ENCODE peak calls at places on chromosomes 5 and 9, in seven cellular contexts. One of them, this sample, is unnamed.

GRCh38 chr9:95887926-95888497 is 12.5 kb downstream of the ERCC6L2 start:
- DNase-seq in NB4: no peak
- DNase-seq in transverse colon: no peak
- DNase-seq in H54: no peak
- DNase-seq in endothelial cell of umbilical vein: no peak
- DNase-seq in H1: no peak
- DNase-seq in HCT116: no peak
- DNase-seq in this sample: no peak

GRCh38 chr5:143412656-143413342 is 9.3 kb upstream of the NR3C1 start:
- DNase-seq in endothelial cell of umbilical vein: peak; percentile 24
- DNase-seq in HCT116: no peak
- DNase-seq in NB4: no peak
- DNase-seq in H1: no peak
- DNase-seq in transverse colon: no peak
- DNase-seq in H54: no peak
- DNase-seq in this sample: no peak

GRCh38 chr5:30279237-30279636 is 914.2 kb upstream of the CDH6 start:
- DNase-seq in HCT116: no peak
- DNase-seq in endothelial cell of umbilical vein: no peak
- DNase-seq in NB4: no peak
- DNase-seq in H1: no peak
- DNase-seq in transverse colon: no peak
- DNase-seq in H54: peak; percentile 6
- DNase-seq in this sample: no peak

GRCh38 chr5:109324351-109324750 is 85.4 kb downstream of the PJA2 start:
- DNase-seq in transverse colon: no peak
- DNase-seq in H1: no peak
- DNase-seq in NB4: peak; percentile 45
- DNase-seq in endothelial cell of umbilical vein: no peak
- DNase-seq in H54: no peak
- DNase-seq in HCT116: no peak
- DNase-seq in this sample: no peak

GRCh38 chr5:111946556-111946955 is 189.6 kb upstream of the NREP start:
- DNase-seq in H54: no peak
- DNase-seq in transverse colon: no peak
- DNase-seq in NB4: no peak
- DNase-seq in H1: no peak
- DNase-seq in HCT116: no peak
- DNase-seq in endothelial cell of umbilical vein: no peak
- DNase-seq in this sample: no peak

GRCh38 chr9:109977521-109977920 is 197.5 kb downstream of the PALM2AKAP2 start:
- DNase-seq in H1: no peak
- DNase-seq in H54: no peak
- DNase-seq in endothelial cell of umbilical vein: no peak
- DNase-seq in HCT116: no peak
- DNase-seq in NB4: no peak
- DNase-seq in transverse colon: no peak
- DNase-seq in this sample: no peak

GRCh38 chr9:15837079-15837679 is 284.3 kb downstream of the CCDC171 start:
- DNase-seq in endothelial cell of umbilical vein: peak; percentile 50
- DNase-seq in HCT116: peak; percentile 36
- DNase-seq in H54: peak; percentile 12
- DNase-seq in transverse colon: no peak
- DNase-seq in NB4: peak; percentile 74
- DNase-seq in H1: no peak
- DNase-seq in this sample: peak; percentile 72

GRCh38 chr5:50965621-50966362 is 299.4 kb downstream of the PARP8 start:
- DNase-seq in H1: no peak
- DNase-seq in HCT116: no peak
- DNase-seq in transverse colon: no peak
- DNase-seq in endothelial cell of umbilical vein: no peak
- DNase-seq in NB4: no peak
- DNase-seq in H54: no peak
- DNase-seq in this sample: no peak

GRCh38 chr5:138663009-138663408 is 87.8 kb upstream of the HSPA9 start:
- DNase-seq in transverse colon: no peak
- DNase-seq in H1: no peak
- DNase-seq in H54: no peak
- DNase-seq in endothelial cell of umbilical vein: no peak
- DNase-seq in HCT116: no peak
- DNase-seq in NB4: peak; percentile 81
- DNase-seq in this sample: no peak

GRCh38 chr9:122562134-122562760 is 9.3 kb downstream of the OR1N2 start:
- DNase-seq in HCT116: no peak
- DNase-seq in H54: no peak
- DNase-seq in H1: no peak
- DNase-seq in endothelial cell of umbilical vein: no peak
- DNase-seq in NB4: no peak
- DNase-seq in transverse colon: no peak
- DNase-seq in this sample: no peak

GRCh38 chr5:121189569-121190305 is 661.9 kb upstream of the FTMT start:
- DNase-seq in NB4: no peak
- DNase-seq in H1: no peak
- DNase-seq in transverse colon: no peak
- DNase-seq in endothelial cell of umbilical vein: peak; percentile 75
- DNase-seq in HCT116: no peak
- DNase-seq in H54: no peak
- DNase-seq in this sample: peak; percentile 4

GRCh38 chr5:32745317-32745716 is 34.2 kb downstream of the NPR3 start:
- DNase-seq in NB4: no peak
- DNase-seq in H1: no peak
- DNase-seq in transverse colon: no peak
- DNase-seq in HCT116: no peak
- DNase-seq in H54: no peak
- DNase-seq in endothelial cell of umbilical vein: no peak
- DNase-seq in this sample: no peak

GRCh38 chr5:3634061-3634460 is 38.4 kb downstream of the IRX1 start:
- DNase-seq in HCT116: no peak
- DNase-seq in endothelial cell of umbilical vein: no peak
- DNase-seq in H54: peak; percentile 80
- DNase-seq in NB4: no peak
- DNase-seq in H1: no peak
- DNase-seq in transverse colon: no peak
- DNase-seq in this sample: no peak

GRCh38 chr5:100772011-100772410 is 131.1 kb downstream of the ST8SIA4 start:
- DNase-seq in HCT116: no peak
- DNase-seq in H1: no peak
- DNase-seq in NB4: no peak
- DNase-seq in H54: no peak
- DNase-seq in endothelial cell of umbilical vein: no peak
- DNase-seq in transverse colon: no peak
- DNase-seq in this sample: no peak

GRCh38 chr5:151487544-151487943 is 40.1 kb downstream of the SLC36A1 start:
- DNase-seq in H1: no peak
- DNase-seq in H54: no peak
- DNase-seq in endothelial cell of umbilical vein: no peak
- DNase-seq in NB4: no peak
- DNase-seq in HCT116: no peak
- DNase-seq in transverse colon: no peak
- DNase-seq in this sample: no peak

GRCh38 chr5:90134892-90135291 is 274.7 kb downstream of the CETN3 start:
- DNase-seq in transverse colon: peak; percentile 38
- DNase-seq in HCT116: no peak
- DNase-seq in H54: no peak
- DNase-seq in NB4: no peak
- DNase-seq in endothelial cell of umbilical vein: peak; percentile 90
- DNase-seq in H1: no peak
- DNase-seq in this sample: no peak

GRCh38 chr9:1707291-1707690 is 307.9 kb upstream of the SMARCA2 start:
- DNase-seq in HCT116: no peak
- DNase-seq in NB4: no peak
- DNase-seq in endothelial cell of umbilical vein: no peak
- DNase-seq in H1: no peak
- DNase-seq in H54: no peak
- DNase-seq in transverse colon: no peak
- DNase-seq in this sample: no peak

GRCh38 chr5:68251804-68252648 is 36.5 kb downstream of the PIK3R1 start:
- DNase-seq in H54: no peak
- DNase-seq in endothelial cell of umbilical vein: no peak
- DNase-seq in HCT116: no peak
- DNase-seq in transverse colon: peak; percentile 26
- DNase-seq in NB4: no peak
- DNase-seq in H1: no peak
- DNase-seq in this sample: no peak

GRCh38 chr9:32348289-32348688 is 36.2 kb upstream of the ACO1 start:
- DNase-seq in endothelial cell of umbilical vein: no peak
- DNase-seq in H1: no peak
- DNase-seq in NB4: no peak
- DNase-seq in H54: no peak
- DNase-seq in transverse colon: no peak
- DNase-seq in HCT116: no peak
- DNase-seq in this sample: no peak

GRCh38 chr5:84088996-84089395 is 295.7 kb downstream of the EDIL3 start:
- DNase-seq in NB4: peak; percentile 37
- DNase-seq in HCT116: peak; percentile 31
- DNase-seq in H54: peak; percentile 5
- DNase-seq in H1: no peak
- DNase-seq in transverse colon: no peak
- DNase-seq in endothelial cell of umbilical vein: peak; percentile 16
- DNase-seq in this sample: peak; percentile 1

GRCh38 chr5:31385774-31386537 is 145.9 kb downstream of the DROSHA start:
- DNase-seq in H1: no peak
- DNase-seq in transverse colon: no peak
- DNase-seq in H54: peak; percentile 25
- DNase-seq in HCT116: no peak
- DNase-seq in endothelial cell of umbilical vein: no peak
- DNase-seq in NB4: peak; percentile 41
- DNase-seq in this sample: no peak

GRCh38 chr5:97508864-97509263 is 325.8 kb upstream of the RIOK2 start:
- DNase-seq in NB4: no peak
- DNase-seq in H54: no peak
- DNase-seq in H1: no peak
- DNase-seq in transverse colon: no peak
- DNase-seq in endothelial cell of umbilical vein: no peak
- DNase-seq in HCT116: no peak
- DNase-seq in this sample: no peak
- TF ChIP-seq POLR2A in NB4: no peak
- TF ChIP-seq POLR2A in H54: no peak
- TF ChIP-seq POLR2A in H1: no peak
- TF ChIP-seq POLR2A in transverse colon: no peak
- TF ChIP-seq POLR2A in endothelial cell of umbilical vein: no peak
- TF ChIP-seq POLR2A in HCT116: no peak
- TF ChIP-seq POLR2A in this sample: no peak

DNA sequence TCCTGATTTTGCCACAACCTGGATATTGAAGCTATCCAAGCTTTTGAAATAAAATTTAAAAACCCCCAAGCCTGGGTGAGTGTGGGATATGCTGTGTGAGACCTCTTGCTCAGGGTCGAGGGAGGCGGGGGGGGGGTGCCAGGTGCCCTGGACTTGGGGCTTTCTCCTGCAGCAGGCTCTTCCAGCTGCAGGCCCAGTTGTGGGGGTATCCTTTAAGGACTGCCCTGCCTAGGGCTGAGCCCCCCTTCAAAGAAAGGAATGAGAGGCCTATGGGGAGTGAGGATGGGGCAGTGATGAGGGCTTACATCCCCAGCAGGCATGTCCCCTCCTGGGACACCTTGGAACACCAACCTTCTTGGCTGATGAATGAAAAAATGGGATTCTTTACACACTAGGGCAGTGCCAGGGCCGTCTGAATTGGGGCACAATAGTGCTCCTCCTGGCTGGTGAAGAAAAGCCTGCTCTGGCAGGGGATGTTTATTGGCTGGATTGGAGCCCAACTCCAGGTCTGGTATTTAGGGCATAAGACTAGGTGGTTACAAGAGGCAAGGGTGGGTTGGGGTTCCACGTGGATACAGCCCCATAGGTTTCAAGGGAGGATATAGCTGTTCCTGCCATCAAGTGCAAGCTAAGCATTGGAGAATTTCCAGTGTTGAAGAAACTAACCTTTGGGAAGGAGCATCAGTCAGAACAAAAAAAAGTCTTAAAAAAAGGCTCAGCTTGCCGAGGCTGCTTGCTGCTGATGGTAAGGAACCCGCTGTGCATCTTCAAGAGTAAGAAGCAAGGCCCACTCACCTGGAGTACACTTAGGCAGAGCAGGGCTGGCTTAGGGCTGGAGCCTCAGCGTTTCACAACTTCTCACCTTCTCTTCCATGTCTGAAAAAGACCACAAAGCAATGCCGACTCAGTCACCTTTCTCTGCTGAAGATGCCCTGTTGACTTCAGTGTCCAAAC is 7.0 kb downstream of the HNRNPAB start:
- DNase-seq in transverse colon: no peak
- DNase-seq in H54: no peak
- DNase-seq in endothelial cell of umbilical vein: no peak
- DNase-seq in NB4: peak; percentile 36
- DNase-seq in HCT116: no peak
- DNase-seq in H1: no peak
- DNase-seq in this sample: no peak
- TF ChIP-seq POLR2A in transverse colon: no peak
- TF ChIP-seq POLR2A in H54: no peak
- TF ChIP-seq POLR2A in endothelial cell of umbilical vein: peak; percentile 40
- TF ChIP-seq POLR2A in NB4: peak; percentile 24
- TF ChIP-seq POLR2A in HCT116: no peak
- TF ChIP-seq POLR2A in H1: peak; percentile 80
- TF ChIP-seq POLR2A in this sample: no peak

DNA sequence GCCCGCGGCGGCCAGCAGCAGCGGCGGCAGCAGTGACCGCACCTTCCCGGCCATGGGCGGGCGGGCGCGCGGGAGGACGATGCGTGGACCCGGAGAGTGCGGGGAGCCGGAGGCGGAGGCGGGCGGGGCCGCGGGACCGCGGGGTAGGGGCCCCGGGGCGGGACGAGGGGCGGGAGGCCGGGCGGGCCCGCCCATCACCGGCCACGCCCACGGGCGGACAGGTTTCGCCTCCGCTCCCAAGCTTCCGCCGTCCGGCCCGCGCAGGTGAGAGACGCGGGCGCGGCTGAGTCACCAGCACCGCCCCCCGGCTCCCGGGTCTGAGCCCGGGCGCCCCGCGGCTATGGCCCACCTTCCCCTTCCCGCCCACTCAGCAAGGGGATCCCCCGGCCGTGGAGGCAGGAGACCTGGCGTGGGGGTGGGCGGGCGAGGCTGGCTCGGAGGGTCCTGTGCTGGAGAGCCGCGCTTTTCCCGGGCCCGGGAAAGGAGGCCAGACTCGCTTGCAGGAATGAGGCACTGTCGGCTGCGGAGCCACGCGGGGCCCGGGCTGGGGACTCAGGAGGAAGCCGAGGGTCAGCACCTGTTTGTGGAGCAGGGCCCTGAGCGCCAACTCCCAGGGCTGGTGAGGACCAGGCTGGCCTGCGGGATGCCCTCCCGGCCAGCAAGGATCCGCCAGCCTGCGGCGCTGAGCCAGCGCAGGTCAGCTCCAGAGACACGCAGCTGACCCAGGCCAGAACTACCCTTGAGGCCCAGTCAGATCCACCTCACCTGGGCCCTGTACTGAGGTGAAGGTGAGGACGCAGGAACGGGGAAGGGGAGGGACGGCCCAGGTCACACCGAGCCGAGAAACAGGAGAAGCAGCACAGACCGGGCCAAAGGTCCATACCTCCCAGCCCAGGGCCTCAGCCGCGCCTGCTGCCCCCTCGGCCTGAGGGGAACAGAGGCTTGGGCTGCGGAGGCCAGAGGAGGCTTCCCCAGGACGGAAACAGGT is at the start of gene ENTPD2:
- DNase-seq in endothelial cell of umbilical vein: no peak
- DNase-seq in H54: no peak
- DNase-seq in NB4: no peak
- DNase-seq in HCT116: no peak
- DNase-seq in H1: no peak
- DNase-seq in transverse colon: peak; percentile 87
- DNase-seq in this sample: no peak
- TF ChIP-seq POLR2A in endothelial cell of umbilical vein: no peak
- TF ChIP-seq POLR2A in H54: no peak
- TF ChIP-seq POLR2A in NB4: no peak
- TF ChIP-seq POLR2A in HCT116: peak; percentile 26
- TF ChIP-seq POLR2A in H1: no peak
- TF ChIP-seq POLR2A in transverse colon: peak; percentile 78
- TF ChIP-seq POLR2A in this sample: no peak

GRCh38 chr9:127166651-127167524 is 44.5 kb upstream of the ANGPTL2 start:
- DNase-seq in NB4: peak; percentile 94
- DNase-seq in H1: no peak
- DNase-seq in H54: peak; percentile 74
- DNase-seq in transverse colon: peak; percentile 26
- DNase-seq in HCT116: peak; percentile 47
- DNase-seq in endothelial cell of umbilical vein: no peak
- DNase-seq in this sample: no peak
- TF ChIP-seq POLR2A in NB4: no peak
- TF ChIP-seq POLR2A in H1: no peak
- TF ChIP-seq POLR2A in H54: no peak
- TF ChIP-seq POLR2A in transverse colon: no peak
- TF ChIP-seq POLR2A in HCT116: no peak
- TF ChIP-seq POLR2A in endothelial cell of umbilical vein: no peak
- TF ChIP-seq POLR2A in this sample: no peak